ENCODE peak calls at places on chromosomes 16 and 17, in ten cellular contexts. G, K, P, B, F, T, D, L, Q and U are unnamed samples.
A peak's percentile ranks its signal among the peaks of the same experiment; 100 is the strongest.

GRCh38 chr16:12089492-12090161 is 113.1 kb downstream of the SNX29 start:
- DNase-seq in K (no peak), B (no peak), G (no peak), Q (no peak), F (no peak), D (no peak), L (no peak), T (no peak), P (peak; percentile 16), U (peak; percentile 76)

GRCh38 chr17:63293310-63293709 is 152.8 kb downstream of the CYB561 start:
- DNase-seq in P (no peak), D (peak; percentile 20), L (no peak), G (no peak), Q (peak; percentile 75), K (no peak), T (no peak), B (no peak), F (no peak), U (peak; percentile 68)

GRCh38 chr16:81443688-81444447 is 740 bp upstream of the CMIP start:
- DNase-seq in K (no peak), Q (no peak), F (no peak), P (no peak), T (no peak), B (no peak), G (no peak), D (no peak), L (no peak), U (no peak)

GRCh38 chr17:57293077-57293476 is 36.8 kb downstream of the MSI2 start:
- DNase-seq in L (no peak), Q (no peak), T (no peak), P (no peak), B (no peak), D (no peak), G (no peak), K (no peak), F (no peak), U (no peak)

GRCh38 chr17:38431343-38432145 is 3.3 kb downstream of the ARHGAP23 start:
- DNase-seq in T (no peak), P (no peak), L (no peak), G (peak; percentile 98), B (peak; percentile 87), K (no peak), F (no peak), Q (no peak), D (no peak), U (no peak)

GRCh38 chr17:81928497-81929252 is 1.1 kb upstream of the MAFG start:
- DNase-seq in G (no peak), B (no peak), T (no peak), D (no peak), F (no peak), P (no peak), Q (no peak), K (no peak), L (no peak), U (no peak)

GRCh38 chr17:77849203-77849602 is 109.3 kb upstream of the TNRC6C start:
- DNase-seq in B (no peak), T (no peak), K (no peak), D (no peak), L (no peak), Q (no peak), F (no peak), G (no peak), P (no peak), U (peak; percentile 39)

GRCh38 chr16:19113577-19114358 is at the start of gene ITPRIPL2:
- DNase-seq in D (peak; percentile 87), Q (peak; percentile 82), P (no peak), K (peak; percentile 90), L (no peak), G (peak; percentile 31), F (no peak), B (peak; percentile 35), T (no peak), U (peak; percentile 94)

GRCh38 chr16:51222016-51222415 is 70.9 kb upstream of the SALL1 start:
- DNase-seq in K (no peak), G (no peak), P (no peak), B (no peak), L (no peak), D (no peak), F (no peak), T (no peak), Q (no peak), U (no peak)

GRCh38 chr17:17567631-17568030 is 23.9 kb downstream of the PEMT start:
- DNase-seq in P (no peak), D (no peak), G (peak; percentile 81), Q (no peak), L (no peak), K (peak; percentile 77), T (no peak), B (no peak), F (no peak), U (peak; percentile 18)

GRCh38 chr17:80799553-80800403 is 191.9 kb upstream of the CHMP6 start:
- DNase-seq in K (no peak), L (no peak), T (no peak), F (no peak), G (no peak), D (no peak), P (no peak), Q (no peak), B (no peak), U (no peak)

GRCh38 chr17:46157443-46158107 is 35.7 kb downstream of the KANSL1 start:
- DNase-seq in Q (no peak), F (no peak), G (no peak), P (no peak), T (no peak), D (peak; percentile 18), L (no peak), K (no peak), B (no peak), U (peak; percentile 63)

GRCh38 chr17:79053251-79053925 is 21.2 kb upstream of the ENGASE start:
- DNase-seq in K (no peak), B (no peak), L (no peak), P (no peak), G (no peak), T (no peak), F (no peak), D (peak; percentile 89), Q (peak; percentile 56), U (peak; percentile 40)

GRCh38 chr17:65103896-65104295 is 33.3 kb upstream of the RGS9 start:
- DNase-seq in K (no peak), P (no peak), L (no peak), F (no peak), G (no peak), Q (no peak), D (no peak), T (no peak), B (no peak), U (no peak)

GRCh38 chr17:45135192-45135977 is at the start of gene ACBD4:
- DNase-seq in L (peak; percentile 96), G (peak; percentile 92), D (peak; percentile 93), P (peak; percentile 98), B (peak; percentile 75), K (peak; percentile 99), F (peak; percentile 94), T (peak; percentile 95), Q (peak; percentile 96), U (peak; percentile 99)

GRCh38 chr16:81532491-81533174 is 88.0 kb downstream of the CMIP start:
- DNase-seq in D (no peak), T (no peak), K (no peak), G (no peak), Q (no peak), B (no peak), P (no peak), F (no peak), L (no peak), U (no peak)

GRCh38 chr17:73283841-73284282 is 22.2 kb upstream of the CPSF4L start:
- DNase-seq in D (no peak), F (no peak), L (no peak), Q (no peak), B (no peak), G (peak; percentile 25), P (no peak), T (no peak), K (no peak), U (no peak)

GRCh38 chr17:58783380-58783779 is 27.7 kb downstream of the PPM1E start:
- DNase-seq in Q (no peak), D (no peak), T (no peak), G (no peak), L (no peak), K (no peak), P (no peak), B (no peak), F (no peak), U (peak; percentile 4)

GRCh38 chr16:85480727-85481101 is 132.4 kb upstream of the GSE1 start:
- DNase-seq in K (no peak), G (no peak), D (no peak), Q (no peak), B (no peak), T (no peak), P (no peak), F (no peak), L (no peak), U (no peak)

GRCh38 chr17:8131844-8132441 is 8.0 kb upstream of the HES7 start:
- DNase-seq in L (no peak), P (no peak), B (no peak), T (no peak), D (no peak), G (no peak), K (no peak), F (no peak), Q (peak; percentile 58), U (no peak)